ENCODE peak calls at places on chromosomes 4 and X, in eight cellular contexts. O is uterus, P is heart left ventricle, Z is upper lobe of right lung, K is psoas muscle, A is neural progenitor cell, I is tibial artery, F is brain microvascular endothelial cell. E is an unnamed sample.
A peak's percentile ranks its signal among the peaks of the same experiment; 100 is the strongest.

GRCh38 chr4:47525154-47525819 is 40.2 kb downstream of the ATP10D start:
- DNase-seq in A (no peak), O (no peak), Z (no peak), F (peak; percentile 93), K (no peak), P (no peak), I (peak; percentile 34), E (no peak)

GRCh38 chr4:40687676-40688389 is 58.2 kb upstream of the RBM47 start:
- DNase-seq in K (no peak), A (no peak), Z (no peak), O (no peak), I (no peak), P (no peak), F (no peak), E (no peak)

GRCh38 chrX:63751481-63751880 is 33.5 kb downstream of the ARHGEF9 start:
- DNase-seq in Z (no peak), A (no peak), K (no peak), P (no peak), I (no peak), O (no peak), F (no peak), E (no peak)

GRCh38 chrX:11757729-11758399 is at the start of gene MSL3:
- DNase-seq in O (peak; percentile 63), A (peak; percentile 81), Z (peak; percentile 85), K (peak; percentile 78), I (peak; percentile 45), P (peak; percentile 74), F (peak; percentile 29), E (peak; percentile 85)

GRCh38 chr4:38574559-38575333 is 89.3 kb upstream of the KLF3 start:
- DNase-seq in K (peak; percentile 63), Z (no peak), P (no peak), O (no peak), F (no peak), A (no peak), I (no peak), E (no peak)

GRCh38 chrX:4830880-4831557 is 1117.6 kb upstream of the PRKX start:
- DNase-seq in K (no peak), P (no peak), F (no peak), I (no peak), Z (no peak), O (no peak), A (no peak), E (no peak)

GRCh38 chrX:114976321-114976720 is 41.1 kb downstream of the IL13RA2 start:
- DNase-seq in I (no peak), Z (no peak), P (no peak), A (no peak), K (no peak), O (no peak), F (no peak), E (no peak)

GRCh38 chrX:47628980-47629379 is 750 bp downstream of the CFP start:
- DNase-seq in Z (no peak), A (no peak), O (no peak), F (no peak), I (no peak), K (no peak), P (no peak), E (no peak)

GRCh38 chrX:13427441-13428054 is 107.7 kb upstream of the ATXN3L start:
- DNase-seq in F (peak; percentile 24), A (no peak), K (no peak), I (no peak), Z (no peak), P (no peak), O (no peak), E (no peak)

GRCh38 chrX:115226929-115227328 is 7.0 kb downstream of the LRCH2 start:
- DNase-seq in I (no peak), Z (no peak), P (no peak), F (peak; percentile 7), A (peak; percentile 69), K (no peak), O (no peak), E (no peak)

GRCh38 chr4:38560763-38561558 is 103.0 kb upstream of the KLF3 start:
- DNase-seq in F (no peak), P (no peak), O (no peak), A (no peak), Z (no peak), I (no peak), K (no peak), E (no peak)

GRCh38 chr4:37685211-37685725 is 908 bp downstream of the RELL1 start:
- DNase-seq in Z (no peak), A (peak; percentile 16), K (no peak), P (no peak), I (no peak), F (no peak), O (no peak), E (no peak)

GRCh38 chrX:148573119-148573518 is 72.7 kb downstream of the AFF2 start:
- DNase-seq in A (peak; percentile 50), F (no peak), P (no peak), K (no peak), Z (no peak), O (no peak), I (no peak), E (no peak)

GRCh38 chrX:29315931-29316330 is 728.7 kb downstream of the IL1RAPL1 start:
- DNase-seq in O (no peak), P (no peak), F (no peak), I (no peak), A (no peak), Z (no peak), K (no peak), E (no peak)

GRCh38 chrX:2283111-2283847 is 217.5 kb downstream of the DHRSX start:
- DNase-seq in P (no peak), I (no peak), Z (no peak), A (no peak), K (no peak), F (no peak), O (no peak), E (no peak)

DNA sequence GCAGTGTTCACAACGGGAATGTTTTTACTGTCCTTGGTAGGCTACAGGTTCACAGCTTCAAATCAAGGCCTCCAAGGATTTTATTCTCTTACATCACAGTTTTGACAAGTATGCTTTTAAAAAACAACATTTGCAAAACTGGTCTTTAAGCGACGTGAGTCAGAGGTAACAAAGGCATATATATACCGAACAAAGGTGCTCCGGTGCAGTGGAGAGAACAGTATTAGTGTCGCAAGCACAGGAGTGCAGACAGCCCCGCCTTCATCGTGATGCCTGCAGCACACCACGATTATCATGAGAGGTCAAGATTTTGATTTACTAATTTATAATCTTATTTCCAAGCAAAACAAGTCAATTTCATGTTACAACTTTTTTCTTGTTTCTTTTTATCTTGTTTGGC is 90.8 kb downstream of the GATB start:
- DNase-seq in P (no peak), A (no peak), Z (no peak), I (no peak), O (no peak), F (no peak), K (no peak), E (no peak)
- H3K27ac ChIP-seq in P (peak overlapping the region; percentile 83), A (no peak overlapping the region), Z (no peak overlapping the region), I (no peak overlapping the region), O (no peak overlapping the region), F (no peak overlapping the region), K (peak overlapping the region; percentile 93), E (no peak overlapping the region)

GRCh38 chr4:2834001-2834921 is 9.4 kb upstream of the ADD1 start:
- DNase-seq in A (no peak), Z (no peak), F (no peak), P (peak; percentile 51), I (no peak), O (no peak), K (no peak), E (no peak)

GRCh38 chr4:2832309-2832980 is 11.2 kb upstream of the ADD1 start:
- DNase-seq in F (no peak), I (no peak), A (no peak), Z (no peak), O (no peak), P (peak; percentile 54), K (no peak), E (no peak)

GRCh38 chr4:2831611-2832308 is 11.9 kb upstream of the ADD1 start:
- DNase-seq in I (no peak), Z (no peak), O (no peak), A (no peak), P (peak; percentile 53), K (no peak), F (no peak), E (no peak)

GRCh38 chr4:2833671-2834000 is 10.0 kb upstream of the ADD1 start:
- DNase-seq in A (no peak), F (no peak), I (no peak), K (no peak), Z (no peak), O (no peak), P (peak; percentile 52), E (no peak)

GRCh38 chr4:2832981-2833670 is 10.5 kb upstream of the ADD1 start:
- DNase-seq in K (no peak), O (no peak), P (peak; percentile 50), I (no peak), F (no peak), A (no peak), Z (no peak), E (no peak)
- TF ChIP-seq CTCF in K (no peak), O (no peak), P (no peak), I (no peak), F (no peak), A (no peak), Z (no peak), E (no peak)

GRCh38 chr4:89111833-89112563 is 665 bp downstream of the TIGD2 start:
- DNase-seq in F (peak; percentile 86), O (no peak), I (no peak), P (no peak), K (no peak), A (peak; percentile 28), Z (no peak), E (no peak)

GRCh38 chr4:89108068-89108467 is 3.3 kb upstream of the TIGD2 start:
- DNase-seq in I (no peak), P (no peak), Z (no peak), O (no peak), A (no peak), K (no peak), F (no peak), E (no peak)

GRCh38 chr4:89110986-89111832 is at the start of gene TIGD2:
- DNase-seq in Z (peak; percentile 95), A (peak; percentile 96), F (peak; percentile 61), K (peak; percentile 92), P (peak; percentile 93), O (peak; percentile 88), I (peak; percentile 80), E (peak; percentile 93)

GRCh38 chr4:89110541-89110985 is 770 bp upstream of the TIGD2 start:
- DNase-seq in I (no peak), F (no peak), K (peak; percentile 17), P (no peak), A (no peak), O (no peak), Z (no peak), E (no peak)

GRCh38 chr4:89109841-89110540 is 1.3 kb upstream of the TIGD2 start:
- DNase-seq in P (no peak), K (no peak), O (no peak), A (peak; percentile 12), Z (no peak), F (no peak), I (no peak), E (no peak)
- H3K4me3 ChIP-seq in P (peak overlapping the region; percentile 91), K (peak overlapping the region; percentile 86), O (peak overlapping the region; percentile 77), A (peak overlapping the region; percentile 76), Z (peak overlapping the region; percentile 87), F (peak overlapping the region; percentile 75), I (peak overlapping the region; percentile 67), E (peak overlapping the region; percentile 77)

DNA sequence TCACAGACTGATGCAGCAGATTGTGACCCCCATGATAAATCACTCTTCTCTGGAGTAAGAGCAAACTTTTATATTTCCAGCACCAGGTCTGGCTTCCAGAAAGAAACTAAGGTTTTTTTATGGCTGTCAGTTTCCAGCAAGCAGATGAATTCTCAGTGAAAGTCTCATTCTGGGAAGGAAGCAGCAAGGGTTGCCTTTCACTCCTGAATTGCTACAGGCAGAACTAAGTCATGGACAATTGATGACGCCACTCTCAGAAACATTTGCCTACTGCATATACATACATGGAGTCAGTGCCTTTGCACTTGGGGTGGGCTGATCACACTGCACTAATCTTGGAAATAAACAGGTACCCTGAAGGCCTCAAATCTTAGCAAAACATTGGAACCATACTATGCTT is 80.0 kb downstream of the IL21 start:
- DNase-seq in F (no peak), P (no peak), O (no peak), K (no peak), Z (no peak), A (no peak), I (no peak), E (no peak)
- H3K27ac ChIP-seq in F (peak overlapping the region; percentile 1), P (no peak overlapping the region), O (no peak overlapping the region), K (no peak overlapping the region), Z (no peak overlapping the region), A (no peak overlapping the region), I (no peak overlapping the region), E (no peak overlapping the region)